ENCODE peak calls at places on chromosomes 5 and 9, in eight cellular contexts. A is heart left ventricle; C is A549; I is PC-9; P is CD8-positive, alpha-beta T cell; T is stomach; Y is IMR-90; G is heart right ventricle. J is an unnamed sample. For H3K4me1, the result is how much of the 10 kb centered on the place peaks cover.

GRCh38 chr9:106596984-106597383 is 266.0 kb upstream of the ZNF462 start:
- DNase-seq in A (no peak), C (no peak), I (no peak), P (no peak), T (no peak), Y (no peak), G (no peak), J (no peak)

GRCh38 chr5:7714119-7714518 is 136.8 kb downstream of the CFAP90 start:
- DNase-seq in A (no peak), C (no peak), I (no peak), P (no peak), T (no peak), Y (no peak), G (no peak), J (no peak)

GRCh38 chr9:99403371-99403770 is 181.3 kb downstream of the SEC61B start:
- DNase-seq in A (no peak), C (no peak), I (no peak), P (no peak), T (no peak), Y (no peak), G (no peak), J (no peak)

GRCh38 chr9:93974151-93974550 is 19.0 kb upstream of the BARX1 start:
- DNase-seq in A (no peak), C (no peak), I (no peak), P (no peak), T (peak), Y (no peak), G (no peak), J (no peak)

GRCh38 chr9:37963936-37964739 is 60.2 kb upstream of the SLC25A51 start:
- DNase-seq in A (no peak), C (peak), I (peak), P (no peak), T (peak), Y (peak), G (no peak), J (no peak)

GRCh38 chr5:128290152-128290858 is 206.7 kb downstream of the SLC12A2 start:
- DNase-seq in A (no peak), C (no peak), I (no peak), P (no peak), T (no peak), Y (peak), G (no peak), J (no peak)

GRCh38 chr5:103232393-103232999 is 26.1 kb upstream of the MACIR start:
- DNase-seq in A (no peak), C (peak), I (no peak), P (peak), T (no peak), Y (peak), G (no peak), J (no peak)

GRCh38 chr9:35687972-35688557 is 1.7 kb downstream of the TPM2 start:
- DNase-seq in A (peak), C (no peak), I (no peak), P (no peak), T (no peak), Y (no peak), G (no peak), J (no peak)

GRCh38 chr5:36777105-36777757 is 99.3 kb upstream of the NIPBL start:
- DNase-seq in A (no peak), C (peak), I (no peak), P (no peak), T (no peak), Y (peak), G (no peak), J (no peak)

GRCh38 chr5:13566903-13567339 is 377.6 kb downstream of the DNAH5 start:
- DNase-seq in A (no peak), C (peak), I (peak), P (no peak), T (no peak), Y (peak), G (no peak), J (no peak)

GRCh38 chr5:97118623-97119022 is 23.8 kb downstream of the LIX1 start:
- DNase-seq in A (no peak), C (no peak), I (no peak), P (no peak), T (no peak), Y (no peak), G (no peak), J (no peak)

GRCh38 chr5:171221931-171222330 is 87.1 kb upstream of the TLX3 start:
- DNase-seq in A (no peak), C (no peak), I (no peak), P (no peak), T (no peak), Y (no peak), G (no peak), J (no peak)

GRCh38 chr9:136052433-136052880 is 42.6 kb downstream of the NACC2 start:
- DNase-seq in A (no peak), C (peak), I (peak), P (no peak), T (peak), Y (no peak), G (no peak), J (peak)

GRCh38 chr9:107340920-107341632 is 58.0 kb downstream of the RAD23B start:
- DNase-seq in A (peak), C (peak), I (peak), P (peak), T (peak), Y (peak), G (peak), J (peak)

GRCh38 chr5:91219803-91220371 is 163.2 kb downstream of the ARRDC3 start:
- DNase-seq in A (no peak), C (peak), I (no peak), P (peak), T (no peak), Y (peak), G (no peak), J (no peak)

GRCh38 chr5:180467576-180467975 is 26.6 kb upstream of the CNOT6 start:
- DNase-seq in A (no peak), C (no peak), I (no peak), P (no peak), T (no peak), Y (no peak), G (no peak), J (no peak)

GRCh38 chr5:90434116-90434714 is 24.7 kb upstream of the CETN3 start:
- DNase-seq in A (peak), C (peak), I (no peak), P (peak), T (peak), Y (peak), G (no peak), J (no peak)

GRCh38 chr5:43066231-43066798 is 26.2 kb upstream of the ANXA2R start:
- DNase-seq in A (peak), C (peak), I (peak), P (peak), T (peak), Y (peak), G (peak), J (peak)

GRCh38 chr5:44387911-44388310 is 1.3 kb downstream of the FGF10 start:
- DNase-seq in A (no peak), C (no peak), I (no peak), P (no peak), T (no peak), Y (no peak), G (no peak), J (no peak)

GRCh38 chr5:145982572-145983314 is 46.4 kb downstream of the SH3RF2 start:
- DNase-seq in A (no peak), C (no peak), I (no peak), P (no peak), T (no peak), Y (peak), G (no peak), J (no peak)

GRCh38 chr9:23851024-23851629 is 25.1 kb upstream of the ELAVL2 start:
- DNase-seq in A (peak), C (peak), I (no peak), P (no peak), T (no peak), Y (no peak), G (no peak), J (peak)

GRCh38 chr5:175098301-175098700 is 345.7 kb downstream of the DRD1 start:
- DNase-seq in A (no peak), C (no peak), I (no peak), P (no peak), T (no peak), Y (no peak), G (no peak), J (no peak)

GRCh38 chr9:112072721-112073553 is 102.2 kb downstream of the SUSD1 start:
- DNase-seq in A (no peak), C (peak), I (peak), P (no peak), T (no peak), Y (peak), G (no peak), J (no peak)
- H3K27ac ChIP-seq in A (peak), C (peak), I (peak), P (no peak), T (peak), Y (peak), G (no peak), J (peak)

DNA sequence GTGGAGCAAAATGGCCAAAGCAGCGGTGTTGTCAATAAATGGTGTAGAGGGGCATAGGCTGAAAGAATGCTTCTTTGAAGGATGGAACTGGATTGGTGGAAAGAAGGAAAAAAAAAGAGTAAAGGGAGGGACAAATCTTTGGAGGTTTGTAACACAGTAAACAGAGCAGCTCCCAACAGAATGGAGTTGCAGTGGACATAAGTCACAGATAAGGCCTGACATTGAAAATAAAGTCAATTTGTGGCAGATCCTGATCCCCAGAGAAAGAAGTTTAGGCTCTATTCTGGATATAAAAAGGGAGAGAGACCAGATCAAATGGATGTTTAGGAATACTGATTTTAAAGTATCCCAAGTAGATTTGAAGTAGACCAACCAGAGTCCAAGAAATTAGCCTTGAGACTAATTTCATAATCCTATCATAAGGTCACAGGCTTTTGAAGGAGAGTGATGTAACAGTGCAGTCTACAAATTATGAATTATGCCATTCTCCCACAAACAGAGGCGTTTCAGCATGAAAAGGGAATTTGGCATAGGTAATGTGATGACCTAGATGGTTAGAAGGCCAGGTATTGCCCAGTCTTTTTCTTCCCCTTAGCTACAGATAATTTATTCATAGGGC is 8.9 kb downstream of the ALDH1A1 start:
- DNase-seq in A (no peak), C (peak), I (no peak), P (no peak), T (no peak), Y (no peak), G (no peak), J (no peak)
- H3K4me1 ChIP-seq in A (under half), C (under half), I (under half), P (under half), T (under half), Y (under half), G (under half), J (under half)

DNA sequence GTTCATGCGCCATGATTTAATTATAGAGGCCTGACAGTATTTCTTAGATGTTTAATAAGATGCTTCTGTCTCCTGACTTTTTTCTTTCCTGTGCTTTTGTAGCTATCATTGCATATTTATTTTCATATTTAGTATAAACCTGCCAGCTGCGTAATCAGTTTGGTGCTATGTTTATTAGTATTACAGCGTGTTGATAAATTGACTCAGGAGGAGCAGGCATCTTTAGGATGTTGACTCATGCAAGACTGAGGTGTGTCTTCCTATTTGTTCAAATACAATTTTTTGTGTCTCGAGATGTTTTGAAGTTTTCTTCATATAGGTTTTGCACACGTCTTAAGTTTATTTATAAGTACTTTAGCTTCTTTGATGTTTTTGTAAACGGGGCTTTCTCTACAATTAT is 35.9 kb upstream of the EXOC3 start:
- DNase-seq in A (no peak), C (no peak), I (no peak), P (no peak), T (no peak), Y (peak), G (no peak), J (no peak)
- TF ChIP-seq CTCF in A (no peak), C (no peak), I (no peak), P (no peak), T (no peak), Y (no peak), G (no peak), J (no peak)

GRCh38 chr5:949275-949543 is 56.5 kb downstream of the TRIP13 start:
- DNase-seq in A (no peak), C (no peak), I (no peak), P (no peak), T (no peak), Y (no peak), G (no peak), J (no peak)
- H3K27ac ChIP-seq in A (no peak), C (no peak), I (no peak), P (no peak), T (no peak), Y (no peak), G (no peak), J (no peak)

DNA sequence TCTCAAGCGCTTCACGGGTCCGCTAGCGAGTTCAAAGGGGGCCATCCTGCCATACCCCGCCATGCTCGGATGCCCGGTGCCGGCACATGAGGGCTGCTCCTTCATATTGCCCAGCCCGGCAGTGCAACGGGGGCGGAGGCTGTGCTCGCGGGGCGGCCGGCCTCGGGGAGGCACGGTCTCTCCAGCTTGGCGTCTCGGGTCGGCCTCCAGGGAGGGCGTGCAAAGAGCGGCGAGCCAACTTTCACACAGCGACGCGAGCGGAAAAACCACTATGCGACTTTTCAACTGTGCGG is 456.1 kb downstream of the RAB3C start:
- DNase-seq in A (no peak), C (no peak), I (no peak), P (no peak), T (no peak), Y (no peak), G (no peak), J (no peak)
- H3K4me1 ChIP-seq in A (under half), C (under half), I (half or more), P (under half), T (under half), Y (under half), G (half or more), J (under half)

DNA sequence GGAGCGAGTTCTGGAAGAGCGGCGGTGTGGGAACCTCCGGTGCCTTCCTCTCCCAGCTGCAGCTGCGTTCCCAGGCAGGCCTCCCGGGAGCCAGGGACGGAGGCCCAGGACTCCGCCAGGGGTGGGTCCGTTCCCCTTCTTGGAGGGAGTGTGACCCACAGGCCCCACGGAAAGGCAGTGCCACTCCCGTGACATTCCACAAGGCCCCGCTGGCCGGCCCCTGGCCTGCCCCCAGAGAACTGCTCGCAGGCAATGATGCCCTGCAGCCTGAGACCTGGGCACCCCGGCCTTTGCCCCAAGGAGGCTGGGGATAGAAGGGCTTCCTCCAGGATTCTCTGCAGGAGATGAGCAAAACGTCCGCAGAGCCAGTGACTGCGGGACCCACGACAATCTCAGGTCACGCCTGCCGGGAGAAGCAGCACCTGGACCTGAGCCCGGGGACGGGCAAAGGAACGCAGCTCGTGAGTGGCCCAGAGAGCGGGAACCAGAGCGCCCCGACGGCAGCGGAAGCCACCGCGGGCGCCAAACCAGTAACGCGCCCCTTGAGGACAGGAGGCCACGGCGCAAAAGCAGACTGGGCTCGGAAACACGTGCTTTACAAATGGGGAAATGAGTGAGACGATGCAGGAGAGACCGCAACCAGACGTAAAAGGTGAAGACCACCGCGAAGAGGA is 9.3 kb downstream of the OBP2B start:
- DNase-seq in A (peak), C (no peak), I (no peak), P (peak), T (no peak), Y (no peak), G (peak), J (no peak)
- TF ChIP-seq CTCF in A (peak), C (no peak), I (no peak), P (no peak), T (no peak), Y (no peak), G (peak), J (peak)